ENCODE peak calls at places on chromosome 19, in seven cellular contexts. U, X, W, K, C, T and D are unnamed samples.

GRCh38 chr19:7833225-7834156 is 3.5 kb downstream of the EVI5L start:
- DNase-seq in U (peak), C (peak), W (peak), T (no peak), X (peak), K (no peak), D (no peak)

GRCh38 chr19:31676271-31677004 is 327.2 kb upstream of the TSHZ3 start:
- DNase-seq in T (no peak), C (no peak), K (peak), X (peak), W (no peak), U (peak), D (no peak)

GRCh38 chr19:2634228-2634951 is 68.1 kb downstream of the GNG7 start:
- DNase-seq in T (no peak), K (peak), U (peak), X (no peak), W (no peak), C (peak), D (no peak)

GRCh38 chr19:39929750-39930149 is 4.7 kb downstream of the FCGBP start:
- DNase-seq in U (no peak), W (no peak), K (no peak), C (no peak), X (no peak), T (no peak), D (no peak)

GRCh38 chr19:40147693-40148347 is 43.4 kb upstream of the MAP3K10 start:
- DNase-seq in U (peak), W (peak), T (no peak), C (no peak), K (peak), X (peak), D (peak)

GRCh38 chr19:5035105-5035761 is 66.3 kb downstream of the KDM4B start:
- DNase-seq in W (no peak), X (no peak), U (peak), C (no peak), T (no peak), K (no peak), D (no peak)

GRCh38 chr19:50162988-50163387 is at the start of gene IZUMO2:
- DNase-seq in U (no peak), W (no peak), X (no peak), T (no peak), C (no peak), K (no peak), D (no peak)

GRCh38 chr19:22606954-22607652 is 27.0 kb upstream of the ZNF492 start:
- DNase-seq in W (peak), C (no peak), X (no peak), K (no peak), T (no peak), U (no peak), D (peak)

GRCh38 chr19:48363500-48363809 is 285 bp downstream of the TMEM143 start:
- DNase-seq in W (peak), C (no peak), X (no peak), T (no peak), K (no peak), U (no peak), D (peak)

GRCh38 chr19:4524808-4525562 is 6.7 kb upstream of the PLIN4 start:
- DNase-seq in C (peak), K (peak), T (peak), W (no peak), X (peak), U (peak), D (no peak)

GRCh38 chr19:34246340-34246739 is 8.0 kb upstream of the GARRE1 start:
- DNase-seq in K (no peak), W (peak), U (no peak), T (no peak), C (no peak), X (no peak), D (no peak)

GRCh38 chr19:34243876-34244578 is 10.3 kb upstream of the GARRE1 start:
- DNase-seq in K (peak), T (no peak), W (no peak), X (no peak), C (no peak), U (peak), D (no peak)

GRCh38 chr19:34244611-34245299 is 9.6 kb upstream of the GARRE1 start:
- DNase-seq in C (no peak), T (no peak), W (peak), K (peak), X (no peak), U (no peak), D (no peak)

GRCh38 chr19:34253711-34254551 is 423 bp upstream of the GARRE1 start:
- DNase-seq in U (peak), C (peak), K (peak), T (peak), X (no peak), W (peak), D (no peak)

DNA sequence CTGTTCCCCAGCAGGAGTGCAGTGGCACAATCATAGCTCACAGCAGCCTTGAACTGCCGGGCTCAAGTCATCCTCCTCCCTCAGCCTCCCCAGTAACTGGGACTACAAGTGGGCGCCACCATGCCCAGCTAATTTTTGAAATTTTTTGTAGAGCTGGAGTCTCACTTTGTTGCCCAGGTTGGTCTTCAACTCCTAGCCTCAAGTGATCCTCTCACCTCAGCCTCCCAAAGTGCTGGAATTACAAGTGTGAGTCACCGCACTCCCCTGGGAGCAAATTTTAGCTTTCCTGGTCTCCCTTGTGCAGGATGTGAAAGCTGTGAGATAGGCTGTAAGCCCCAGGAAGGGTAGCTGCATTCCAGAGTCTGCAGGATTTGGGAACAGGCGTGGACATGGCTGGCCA is 5.4 kb upstream of the GARRE1 start:
- DNase-seq in C (no peak), X (no peak), K (no peak), U (no peak), T (no peak), W (peak), D (no peak)
- TF ChIP-seq POLR2A in C (no peak), X (no peak), K (no peak), U (no peak), T (no peak), W (no peak), D (no peak)

DNA sequence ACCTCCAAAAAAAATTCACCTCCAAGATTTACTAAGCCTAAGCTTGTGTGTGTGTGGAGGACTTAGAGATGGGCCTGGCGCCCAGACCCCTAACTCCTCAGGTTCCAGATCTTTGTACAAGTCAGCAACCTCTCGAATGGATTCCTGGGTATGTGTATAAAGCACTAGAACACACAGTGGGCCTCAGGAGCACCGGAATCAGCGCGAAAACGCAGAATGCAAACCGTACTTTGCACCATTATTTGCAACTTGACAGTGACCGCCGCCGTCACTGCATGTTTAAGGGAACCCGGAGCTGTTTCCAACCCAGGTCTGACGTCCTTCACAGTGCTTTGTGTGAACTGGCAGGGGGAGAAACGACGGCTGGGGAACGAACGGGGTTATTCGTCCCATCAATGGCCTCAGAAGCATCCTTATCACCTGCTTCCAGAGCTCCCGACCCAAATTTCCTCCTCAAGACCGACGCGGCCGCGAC is 688 bp downstream of the ZNF606 start:
- DNase-seq in U (peak), T (no peak), W (no peak), C (no peak), X (no peak), K (no peak), D (no peak)
- TF ChIP-seq POLR2A in U (no peak), T (no peak), W (no peak), C (no peak), X (no peak), K (no peak), D (no peak)

GRCh38 chr19:19529783-19530422 is 1.2 kb downstream of the YJEFN3 start:
- DNase-seq in W (no peak), C (no peak), U (no peak), K (no peak), X (no peak), T (no peak), D (no peak)
- TF ChIP-seq POLR2A in W (no peak), C (no peak), U (no peak), K (no peak), X (no peak), T (peak), D (no peak)

GRCh38 chr19:41547569-41547968 is 28.4 kb upstream of the CEACAM21 start:
- DNase-seq in C (no peak), T (no peak), X (no peak), K (no peak), U (no peak), W (no peak), D (no peak)

GRCh38 chr19:41545547-41545946 is 30.4 kb upstream of the CEACAM21 start:
- DNase-seq in X (no peak), K (no peak), W (no peak), U (no peak), C (no peak), T (no peak), D (no peak)

GRCh38 chr19:41548954-41549688 is 26.8 kb upstream of the CEACAM21 start:
- DNase-seq in X (no peak), T (no peak), U (no peak), K (peak), W (no peak), C (no peak), D (no peak)

GRCh38 chr19:41546386-41546789 is 29.6 kb upstream of the CEACAM21 start:
- DNase-seq in C (no peak), W (no peak), X (no peak), K (peak), T (no peak), U (no peak), D (no peak)

DNA sequence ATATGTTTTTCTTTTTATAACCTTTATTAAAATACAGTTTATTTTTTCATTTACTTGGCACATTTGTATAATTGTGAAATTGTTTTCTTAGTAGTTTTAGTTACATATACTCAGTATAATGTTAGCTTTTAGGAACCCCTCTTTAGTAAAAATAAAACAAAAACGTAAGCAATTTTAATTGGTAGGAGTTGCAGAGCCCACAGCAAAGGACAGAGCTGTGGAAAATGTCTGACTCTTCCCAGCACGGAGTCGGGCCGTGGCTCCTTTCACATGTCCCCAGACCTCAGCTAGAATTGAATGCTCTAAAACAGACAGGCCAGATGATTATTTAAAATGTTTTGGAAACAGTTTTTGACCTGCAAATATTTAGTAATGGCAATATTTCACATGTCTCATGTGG is 27.9 kb upstream of the CEACAM21 start:
- DNase-seq in C (no peak), W (no peak), T (no peak), X (no peak), K (no peak), U (no peak), D (no peak)
- TF ChIP-seq POLR2A in C (no peak), W (no peak), T (no peak), X (no peak), K (no peak), U (no peak), D (no peak)

DNA sequence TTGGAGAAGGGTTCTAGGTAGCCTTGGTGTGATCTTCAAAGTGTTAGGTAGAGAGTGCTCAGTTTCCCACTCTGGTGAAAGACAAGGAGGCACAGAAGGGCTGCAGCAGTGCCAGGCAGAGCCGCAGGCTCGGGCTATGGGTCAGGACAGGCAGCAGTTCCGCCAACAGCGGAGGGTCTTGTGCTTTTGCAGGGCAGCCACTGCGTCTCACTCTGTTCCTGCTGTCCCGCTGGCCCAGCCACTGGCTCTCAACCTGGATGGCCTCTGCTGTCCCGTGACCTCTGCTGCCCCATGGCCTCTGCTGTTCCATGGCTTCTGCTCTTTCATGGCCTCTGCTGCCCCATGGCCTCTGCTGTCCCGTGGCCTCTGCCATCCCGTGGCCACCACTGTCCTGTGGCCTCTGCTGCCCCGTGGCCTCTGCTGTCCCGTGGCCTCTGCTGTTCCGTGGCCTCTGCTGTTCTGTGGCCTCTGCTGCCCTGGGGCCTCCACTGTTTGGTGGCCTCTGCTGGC is 175.7 kb downstream of the URI1 start:
- DNase-seq in X (no peak), T (no peak), K (no peak), U (no peak), W (no peak), C (no peak), D (no peak)
- TF ChIP-seq POLR2A in X (no peak), T (no peak), K (no peak), U (no peak), W (no peak), C (no peak), D (no peak)

GRCh38 chr19:44163789-44164188 is 1.1 kb upstream of the ZNF226 start:
- DNase-seq in C (no peak), X (no peak), T (no peak), K (no peak), W (no peak), U (no peak), D (no peak)

GRCh38 chr19:44164327-44164672 is 600 bp upstream of the ZNF226 start:
- DNase-seq in T (no peak), K (no peak), X (no peak), U (no peak), C (no peak), W (no peak), D (no peak)

DNA sequence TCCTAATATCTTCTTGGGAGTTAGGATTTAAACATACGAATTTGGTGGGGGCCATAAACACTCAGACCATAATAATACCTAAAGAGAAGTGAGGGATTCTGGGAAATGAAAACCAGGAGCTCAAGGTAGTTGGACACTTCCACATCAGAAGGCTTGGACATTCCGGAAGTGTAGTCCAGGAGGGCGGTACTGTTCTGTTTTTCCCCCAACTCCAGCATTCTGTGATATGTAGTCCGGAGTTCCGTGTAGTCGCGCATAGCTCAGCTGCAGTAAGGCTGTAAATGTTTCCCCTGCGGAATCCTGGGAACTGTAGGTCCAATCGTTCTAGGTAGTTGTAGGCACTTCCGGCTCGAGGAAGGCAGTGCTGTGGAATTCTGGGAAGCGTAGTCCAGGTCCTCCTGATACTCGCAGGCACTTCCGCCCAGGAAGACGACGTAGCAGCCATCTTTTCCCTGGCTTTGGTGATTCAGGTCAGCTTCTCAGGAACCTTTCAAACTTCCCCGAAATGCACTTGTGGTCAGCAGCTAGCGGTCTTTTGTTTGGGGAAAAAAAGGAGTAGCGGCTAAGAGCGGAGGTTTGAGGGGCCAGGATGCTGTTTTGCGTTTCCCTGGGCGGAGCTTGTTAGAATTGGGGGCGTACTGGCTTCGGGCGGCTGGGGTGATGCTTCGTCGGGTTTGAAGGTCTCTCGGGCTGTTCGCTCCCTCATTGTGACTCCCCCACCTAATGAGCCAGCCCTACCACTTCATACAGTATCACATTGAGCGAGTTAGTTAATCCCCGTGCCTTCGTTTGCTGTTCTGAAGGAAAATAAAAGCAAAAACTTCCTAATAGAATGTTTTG is at the start of gene ZNF226:
- DNase-seq in T (peak), X (peak), C (peak), U (peak), K (peak), W (peak), D (no peak)
- TF ChIP-seq POLR2A in T (peak), X (peak), C (peak), U (peak), K (peak), W (no peak), D (no peak)

GRCh38 chr19:11019262-11019661 is 58.4 kb downstream of the SMARCA4 start:
- DNase-seq in T (no peak), W (no peak), X (no peak), U (no peak), K (no peak), C (no peak), D (no peak)

GRCh38 chr19:11018743-11019142 is 57.9 kb downstream of the SMARCA4 start:
- DNase-seq in T (no peak), X (no peak), K (no peak), C (no peak), U (no peak), W (no peak), D (no peak)

GRCh38 chr19:11018179-11018578 is 57.3 kb downstream of the SMARCA4 start:
- DNase-seq in W (no peak), U (no peak), T (no peak), K (no peak), X (no peak), C (no peak), D (no peak)

GRCh38 chr19:11016591-11016990 is 55.8 kb downstream of the SMARCA4 start:
- DNase-seq in X (no peak), U (no peak), C (no peak), W (no peak), K (no peak), T (no peak), D (no peak)

GRCh38 chr19:11017275-11018035 is 56.6 kb downstream of the SMARCA4 start:
- DNase-seq in K (no peak), W (no peak), C (no peak), T (no peak), X (no peak), U (no peak), D (no peak)
- TF ChIP-seq POLR2A in K (no peak), W (no peak), C (no peak), T (no peak), X (no peak), U (no peak), D (no peak)

DNA sequence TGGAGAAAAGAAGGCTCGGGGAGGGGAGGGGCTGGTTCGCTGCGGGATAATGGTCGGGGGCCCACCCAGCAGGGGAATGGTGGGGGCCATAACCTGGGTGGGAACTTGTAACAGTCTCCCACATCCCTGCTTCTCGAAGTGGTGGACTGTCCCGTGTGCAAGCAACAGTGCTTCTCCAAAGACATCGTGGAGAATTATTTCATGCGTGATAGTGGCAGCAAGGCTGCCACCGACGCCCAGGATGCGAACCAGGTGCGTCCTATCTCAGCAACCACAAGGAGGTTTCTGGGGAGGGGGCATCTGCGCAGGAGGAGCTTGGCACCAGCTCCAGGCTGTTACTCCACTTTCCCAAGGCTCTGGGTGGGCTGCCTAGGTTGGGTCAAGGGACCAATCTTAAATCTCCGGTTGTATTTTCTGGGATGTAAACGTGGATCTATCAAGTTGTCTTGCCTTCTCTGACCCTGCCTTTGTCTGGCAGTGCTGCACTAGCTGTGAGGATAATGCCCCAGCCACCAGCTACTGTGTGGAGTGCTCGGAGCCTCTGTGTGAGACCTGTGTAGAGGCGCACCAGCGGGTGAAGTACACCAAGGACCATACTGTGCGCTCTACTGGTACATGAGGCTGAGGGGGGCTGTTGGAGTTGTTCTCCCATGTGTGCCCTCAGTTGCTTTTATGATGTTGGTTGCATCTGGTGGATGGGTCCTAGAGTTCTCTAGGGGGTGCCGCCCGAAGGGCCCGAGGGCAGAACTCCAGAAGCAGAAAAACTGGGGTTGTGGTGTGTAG is 1.6 kb downstream of the TRIM28 start:
- DNase-seq in U (no peak), T (no peak), K (no peak), C (no peak), X (no peak), W (no peak), D (no peak)
- TF ChIP-seq POLR2A in U (no peak), T (no peak), K (no peak), C (no peak), X (no peak), W (no peak), D (no peak)

GRCh38 chr19:35546532-35546931 is 1.1 kb downstream of the TMEM147 start:
- DNase-seq in T (no peak), K (no peak), U (no peak), C (no peak), X (no peak), W (peak), D (no peak)
- TF ChIP-seq POLR2A in T (no peak), K (no peak), U (no peak), C (no peak), X (no peak), W (no peak), D (no peak)